ENCODE peak calls at places on chromosomes 5 and 9, in eight cellular contexts. U is T-cell, R is KBM-7, N is GM13977, Y is GM10248, D is cerebellar cortex, S is neural crest cell, H is NCI-H2081. I is an unnamed sample.

GRCh38 chr9:113574381-113575262 is 111.1 kb downstream of the RGS3 start:
- DNase-seq in H (no peak), U (no peak), S (no peak), N (no peak), Y (no peak), R (no peak), D (no peak), I (no peak)

GRCh38 chr9:96874947-96875459 is 20.7 kb upstream of the ZNF782 start:
- DNase-seq in H (peak; percentile 50), S (no peak), R (no peak), U (peak; percentile 54), N (peak; percentile 81), Y (peak; percentile 62), D (peak; percentile 23), I (peak; percentile 91)

GRCh38 chr9:84759300-84759750 is 89.8 kb downstream of the NTRK2 start:
- DNase-seq in U (no peak), H (no peak), D (no peak), S (no peak), Y (peak; percentile 30), R (no peak), N (peak; percentile 23), I (no peak)

GRCh38 chr9:122228906-122229837 is at the start of gene LHX6:
- DNase-seq in D (peak; percentile 26), N (no peak), Y (no peak), S (no peak), R (peak; percentile 42), U (no peak), H (no peak), I (no peak)

GRCh38 chr5:76710991-76711390 is 4.9 kb upstream of the F2R start:
- DNase-seq in N (no peak), R (no peak), Y (peak; percentile 20), U (no peak), H (no peak), D (no peak), S (no peak), I (no peak)

GRCh38 chr9:16626577-16627130 is 243.8 kb downstream of the BNC2 start:
- DNase-seq in S (no peak), H (peak; percentile 43), U (no peak), N (no peak), D (peak; percentile 84), Y (no peak), R (no peak), I (peak; percentile 73)

GRCh38 chr9:34072410-34072809 is 23.7 kb upstream of the UBAP2 start:
- DNase-seq in S (no peak), N (no peak), D (no peak), U (no peak), R (peak; percentile 21), H (no peak), Y (no peak), I (no peak)

GRCh38 chr9:97848582-97849237 is 4.3 kb upstream of the FOXE1 start:
- DNase-seq in N (no peak), D (no peak), H (no peak), U (no peak), R (no peak), S (no peak), Y (no peak), I (no peak)

GRCh38 chr5:94977437-94977836 is 307.5 kb downstream of the MCTP1 start:
- DNase-seq in D (no peak), R (no peak), S (no peak), N (no peak), H (no peak), U (no peak), Y (no peak), I (no peak)

GRCh38 chr9:128899566-128900322 is 17.8 kb downstream of the LRRC8A start:
- DNase-seq in N (no peak), D (no peak), Y (peak; percentile 43), S (no peak), H (no peak), R (peak; percentile 66), U (no peak), I (no peak)

GRCh38 chr9:110532908-110533665 is 46.5 kb downstream of the SVEP1 start:
- DNase-seq in U (no peak), H (no peak), S (no peak), Y (no peak), N (no peak), D (peak; percentile 52), R (no peak), I (no peak)

GRCh38 chr9:136572003-136572595 is 26.3 kb upstream of the NOTCH1 start:
- DNase-seq in S (peak; percentile 57), R (no peak), H (no peak), Y (no peak), N (no peak), U (no peak), D (peak; percentile 31), I (no peak)

GRCh38 chr9:105557804-105558610 is at the start of gene FKTN:
- DNase-seq in U (peak; percentile 72), S (peak; percentile 76), N (peak; percentile 85), D (peak; percentile 90), Y (peak; percentile 91), H (peak; percentile 89), R (peak; percentile 90), I (peak; percentile 66)

GRCh38 chr9:89048611-89049010 is 57.3 kb downstream of the S1PR3 start:
- DNase-seq in D (no peak), U (no peak), R (no peak), N (no peak), H (no peak), S (no peak), Y (no peak), I (no peak)

GRCh38 chr9:112970939-112971338 is 41.1 kb downstream of the ZNF883 start:
- DNase-seq in D (no peak), Y (no peak), U (no peak), S (no peak), N (no peak), R (peak; percentile 6), H (peak; percentile 0), I (no peak)

GRCh38 chr9:93081081-93081529 is 14.9 kb upstream of the CARD19 start:
- DNase-seq in Y (no peak), N (no peak), H (no peak), D (no peak), U (no peak), R (no peak), S (no peak), I (no peak)

GRCh38 chr5:180470361-180470760 is 23.8 kb upstream of the CNOT6 start:
- DNase-seq in Y (peak; percentile 13), N (no peak), S (no peak), D (no peak), U (no peak), H (no peak), R (no peak), I (no peak)

GRCh38 chr5:42654645-42655044 is 102.0 kb upstream of the CCDC152 start:
- DNase-seq in H (no peak), N (no peak), Y (no peak), U (no peak), S (no peak), R (no peak), D (no peak), I (no peak)

GRCh38 chr9:75995066-75995465 is 104.6 kb downstream of the PCSK5 start:
- DNase-seq in R (no peak), Y (no peak), U (no peak), S (no peak), H (no peak), N (no peak), D (no peak), I (no peak)

GRCh38 chr9:35856882-35857281 is 13.3 kb downstream of the OR13J1 start:
- DNase-seq in U (no peak), D (no peak), R (no peak), N (no peak), Y (no peak), S (no peak), H (no peak), I (no peak)

GRCh38 chr5:351911-352225 is 30.4 kb downstream of the AHRR start:
- DNase-seq in H (no peak), U (no peak), R (no peak), N (no peak), Y (no peak), S (no peak), D (no peak), I (no peak)

GRCh38 chr9:12930906-12931305 is 156.1 kb downstream of the LURAP1L start:
- DNase-seq in U (no peak), N (no peak), S (no peak), R (no peak), D (no peak), Y (no peak), H (no peak), I (no peak)

GRCh38 chr5:127210082-127210481 is 80.5 kb upstream of the MEGF10 start:
- DNase-seq in N (no peak), Y (no peak), H (peak; percentile 54), R (no peak), D (no peak), S (no peak), U (no peak), I (peak; percentile 13)

GRCh38 chr5:112491257-112491656 is 72.2 kb upstream of the EPB41L4A start:
- DNase-seq in H (no peak), N (no peak), Y (no peak), S (no peak), D (no peak), R (peak; percentile 5), U (no peak), I (no peak)

GRCh38 chr5:91586232-91586631 is 203.1 kb upstream of the ARRDC3 start:
- DNase-seq in Y (no peak), D (no peak), R (no peak), H (no peak), U (no peak), S (no peak), N (no peak), I (peak; percentile 0)

GRCh38 chr9:105359899-105360298 is 87.9 kb upstream of the FSD1L start:
- DNase-seq in R (no peak), N (peak; percentile 12), D (no peak), H (no peak), U (no peak), Y (no peak), S (no peak), I (no peak)

GRCh38 chr9:34694811-34695210 is 3.7 kb upstream of the CCL19 start:
- DNase-seq in U (no peak), R (no peak), D (no peak), Y (no peak), N (no peak), H (no peak), S (no peak), I (no peak)

GRCh38 chr9:130825051-130825651 is 9.9 kb upstream of the ABL1 start:
- DNase-seq in U (no peak), D (peak; percentile 82), Y (no peak), N (no peak), R (peak; percentile 48), S (no peak), H (peak; percentile 26), I (no peak)

GRCh38 chr5:34847056-34847455 is 8.1 kb downstream of the TTC23L start:
- DNase-seq in D (no peak), S (no peak), U (no peak), Y (no peak), R (no peak), N (no peak), H (no peak), I (no peak)

GRCh38 chr5:179267671-179268071 is 77.6 kb downstream of the ADAMTS2 start:
- DNase-seq in Y (no peak), S (no peak), U (no peak), R (no peak), D (no peak), H (no peak), N (no peak), I (no peak)

GRCh38 chr9:114289571-114290481 is 33.1 kb upstream of the ORM1 start:
- DNase-seq in H (no peak), Y (no peak), N (no peak), S (no peak), D (peak; percentile 88), R (no peak), U (no peak), I (no peak)

GRCh38 chr9:123282343-123283047 is 14.1 kb upstream of the STRBP start:
- DNase-seq in H (peak; percentile 24), S (no peak), N (no peak), Y (no peak), R (no peak), D (peak; percentile 60), U (no peak), I (no peak)

GRCh38 chr9:38101423-38101822 is 32.4 kb upstream of the SHB start:
- DNase-seq in R (no peak), N (no peak), Y (no peak), U (no peak), H (no peak), S (no peak), D (no peak), I (no peak)

GRCh38 chr9:129968690-129969485 is 74.1 kb downstream of the FNBP1 start:
- DNase-seq in D (no peak), U (no peak), Y (no peak), S (no peak), R (no peak), H (no peak), N (no peak), I (no peak)

I was measured in DMS153.